ENCODE peak calls at places on chromosomes 16 and 17, in eight cellular contexts. L is activated CD4-positive, CD25-positive, alpha-beta regulatory T cell; P is anterior cingulate cortex; G is midbrain; U is ascending aorta; J is pancreas; E is mucosa of descending colon; D is substantia nigra. M is an unnamed sample.

GRCh38 chr17:41792835-41793748 is 6.6 kb upstream of the JUP start:
- DNase-seq in E (peak; percentile 82), G (no peak), P (no peak), J (peak; percentile 75), U (no peak), D (no peak), L (no peak), M (peak; percentile 95)

GRCh38 chr16:1992475-1993292 is 2.9 kb downstream of the SYNGR3 start:
- DNase-seq in L (no peak), E (no peak), P (no peak), U (no peak), G (no peak), D (no peak), J (no peak), M (no peak)

GRCh38 chr16:86037999-86038922 is 139.3 kb downstream of the IRF8 start:
- DNase-seq in G (no peak), E (peak; percentile 44), P (peak; percentile 8), D (no peak), J (no peak), L (no peak), U (no peak), M (no peak)

GRCh38 chr16:89200850-89201466 is 621 bp upstream of the SLC22A31 start:
- DNase-seq in P (no peak), L (no peak), D (no peak), U (no peak), G (no peak), E (no peak), J (peak; percentile 69), M (no peak)

GRCh38 chr16:73956592-73957495 is 339.8 kb upstream of the PSMD7 start:
- DNase-seq in J (peak; percentile 65), D (peak; percentile 36), P (peak; percentile 10), G (peak; percentile 69), U (no peak), E (peak; percentile 45), L (no peak), M (peak; percentile 52)

GRCh38 chr17:20244671-20245070 is 222.7 kb downstream of the LGALS9B start:
- DNase-seq in E (no peak), D (no peak), G (no peak), U (no peak), P (no peak), J (no peak), L (no peak), M (peak; percentile 22)

GRCh38 chr16:24430937-24431760 is 108.2 kb upstream of the RBBP6 start:
- DNase-seq in J (no peak), D (no peak), P (no peak), L (no peak), G (no peak), U (no peak), E (no peak), M (no peak)

GRCh38 chr17:3639981-3640596 is 3.5 kb downstream of the CTNS start:
- DNase-seq in E (peak; percentile 24), P (no peak), L (no peak), D (no peak), U (no peak), G (no peak), J (no peak), M (peak; percentile 44)

GRCh38 chr17:3004925-3005324 is 58.5 kb downstream of the OR1D5 start:
- DNase-seq in G (no peak), J (peak; percentile 52), L (no peak), P (no peak), D (no peak), E (peak; percentile 21), U (no peak), M (no peak)

GRCh38 chr17:28908640-28909098 is 5.8 kb upstream of the DHRS13 start:
- DNase-seq in L (no peak), P (no peak), D (no peak), E (no peak), G (no peak), U (peak; percentile 80), J (no peak), M (peak; percentile 86)

GRCh38 chr17:58679263-58680037 is 12.4 kb downstream of the TEX14 start:
- DNase-seq in L (no peak), E (no peak), D (no peak), G (no peak), U (no peak), P (no peak), J (no peak), M (peak; percentile 74)

GRCh38 chr16:54000361-54000760 is 286.2 kb downstream of the IRX3 start:
- DNase-seq in D (no peak), G (no peak), E (no peak), U (no peak), J (no peak), L (no peak), P (no peak), M (peak; percentile 6)

GRCh38 chr17:55062921-55063320 is 94.4 kb downstream of the STXBP4 start:
- DNase-seq in J (no peak), P (no peak), D (no peak), L (no peak), E (no peak), U (no peak), G (no peak), M (no peak)

GRCh38 chr17:76538281-76538931 is 897 bp upstream of the CYGB start:
- DNase-seq in G (no peak), J (no peak), U (no peak), P (no peak), E (peak; percentile 31), L (no peak), D (no peak), M (no peak)

GRCh38 chr17:74877592-74878543 is 5.1 kb upstream of the FDXR start:
- DNase-seq in U (no peak), L (no peak), G (no peak), D (no peak), E (peak; percentile 81), P (no peak), J (no peak), M (peak; percentile 12)

GRCh38 chr17:2547176-2547575 is 35.5 kb upstream of the METTL16 start:
- DNase-seq in P (no peak), G (no peak), U (no peak), L (no peak), J (no peak), E (no peak), D (no peak), M (peak; percentile 36)